ENCODE peak calls at places on chromosomes 13 and 19, in four cellular contexts. One of them, this sample, is unnamed.

GRCh38 chr13:80116107-80116506 is 224.8 kb downstream of the SPRY2 start:
- DNase-seq in CD8-positive, alpha-beta T cell: no peak
- DNase-seq in nephron progenitor cell: no peak
- DNase-seq in Caco-2: no peak
- DNase-seq in this sample: no peak

GRCh38 chr19:38061294-38061693 is 154.3 kb downstream of the SIPA1L3 start:
- DNase-seq in CD8-positive, alpha-beta T cell: no peak
- DNase-seq in nephron progenitor cell: no peak
- DNase-seq in Caco-2: no peak
- DNase-seq in this sample: no peak

GRCh38 chr19:18292810-18293641 is 11.6 kb upstream of the JUND start:
- DNase-seq in Caco-2: peak
- DNase-seq in nephron progenitor cell: peak
- DNase-seq in CD8-positive, alpha-beta T cell: peak
- DNase-seq in this sample: peak

GRCh38 chr13:98141509-98141908 is 1.4 kb upstream of the FARP1 start:
- DNase-seq in nephron progenitor cell: no peak
- DNase-seq in CD8-positive, alpha-beta T cell: no peak
- DNase-seq in Caco-2: no peak
- DNase-seq in this sample: no peak

GRCh38 chr19:18426416-18426767 is 7.2 kb downstream of the SSBP4 start:
- DNase-seq in CD8-positive, alpha-beta T cell: no peak
- DNase-seq in Caco-2: no peak
- DNase-seq in nephron progenitor cell: no peak
- DNase-seq in this sample: no peak

GRCh38 chr13:85700909-85701308 is 98.3 kb downstream of the SLITRK6 start:
- DNase-seq in Caco-2: no peak
- DNase-seq in nephron progenitor cell: no peak
- DNase-seq in CD8-positive, alpha-beta T cell: no peak
- DNase-seq in this sample: no peak

GRCh38 chr19:14113762-14114414 is 3.7 kb downstream of the PRKACA start:
- DNase-seq in CD8-positive, alpha-beta T cell: peak
- DNase-seq in Caco-2: no peak
- DNase-seq in nephron progenitor cell: no peak
- DNase-seq in this sample: peak

GRCh38 chr19:47523473-47523872 is 8.6 kb upstream of the NAPA start:
- DNase-seq in nephron progenitor cell: no peak
- DNase-seq in Caco-2: no peak
- DNase-seq in CD8-positive, alpha-beta T cell: no peak
- DNase-seq in this sample: no peak

GRCh38 chr19:50695251-50696064 is 24.1 kb downstream of the SHANK1 start:
- DNase-seq in Caco-2: no peak
- DNase-seq in nephron progenitor cell: peak
- DNase-seq in CD8-positive, alpha-beta T cell: no peak
- DNase-seq in this sample: peak

DNA sequence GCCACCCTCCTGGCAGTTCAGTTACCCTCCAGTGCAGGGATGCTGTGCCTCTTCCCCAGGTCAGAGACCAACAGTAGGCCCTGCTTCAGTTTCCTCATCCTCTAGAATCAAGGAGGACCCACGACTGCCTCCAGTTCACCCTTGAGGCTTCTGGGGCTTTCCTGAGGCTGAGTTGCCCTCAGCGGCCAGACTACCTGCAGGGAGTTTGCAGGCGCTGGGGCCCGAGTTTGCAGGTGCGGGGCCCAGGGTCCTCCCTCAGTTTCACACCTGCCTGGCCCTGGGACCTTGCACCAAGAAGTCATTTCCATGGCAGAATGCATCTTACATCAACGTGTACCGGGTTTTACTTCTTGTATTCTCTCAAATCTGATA is 38.9 kb upstream of the C19orf12 start:
- DNase-seq in Caco-2: no peak
- DNase-seq in CD8-positive, alpha-beta T cell: no peak
- DNase-seq in nephron progenitor cell: no peak
- DNase-seq in this sample: no peak
- TF ChIP-seq CTCF in Caco-2: no peak
- TF ChIP-seq CTCF in CD8-positive, alpha-beta T cell: no peak
- TF ChIP-seq CTCF in nephron progenitor cell: no peak
- TF ChIP-seq CTCF in this sample: no peak

GRCh38 chr19:33430674-33431277 is 57.3 kb downstream of the CEBPG start:
- DNase-seq in Caco-2: peak
- DNase-seq in CD8-positive, alpha-beta T cell: peak
- DNase-seq in nephron progenitor cell: peak
- DNase-seq in this sample: peak
- TF ChIP-seq CTCF in Caco-2: peak
- TF ChIP-seq CTCF in CD8-positive, alpha-beta T cell: peak
- TF ChIP-seq CTCF in nephron progenitor cell: peak
- TF ChIP-seq CTCF in this sample: peak

GRCh38 chr19:12706332-12706718 is 9.9 kb upstream of the FBXW9 start:
- DNase-seq in CD8-positive, alpha-beta T cell: no peak
- DNase-seq in nephron progenitor cell: no peak
- DNase-seq in Caco-2: no peak
- DNase-seq in this sample: no peak

GRCh38 chr19:12708641-12709040 is 12.2 kb upstream of the FBXW9 start:
- DNase-seq in CD8-positive, alpha-beta T cell: no peak
- DNase-seq in nephron progenitor cell: no peak
- DNase-seq in Caco-2: no peak
- DNase-seq in this sample: no peak

GRCh38 chr19:12703056-12703455 is 6.6 kb upstream of the FBXW9 start:
- DNase-seq in nephron progenitor cell: peak
- DNase-seq in Caco-2: peak
- DNase-seq in CD8-positive, alpha-beta T cell: no peak
- DNase-seq in this sample: peak

GRCh38 chr19:12705169-12705568 is 8.7 kb upstream of the FBXW9 start:
- DNase-seq in nephron progenitor cell: no peak
- DNase-seq in Caco-2: no peak
- DNase-seq in CD8-positive, alpha-beta T cell: no peak
- DNase-seq in this sample: no peak

GRCh38 chr19:12705654-12706331 is 9.4 kb upstream of the FBXW9 start:
- DNase-seq in nephron progenitor cell: no peak
- DNase-seq in CD8-positive, alpha-beta T cell: no peak
- DNase-seq in Caco-2: no peak
- DNase-seq in this sample: no peak
- TF ChIP-seq CTCF in nephron progenitor cell: no peak
- TF ChIP-seq CTCF in CD8-positive, alpha-beta T cell: no peak
- TF ChIP-seq CTCF in Caco-2: no peak
- TF ChIP-seq CTCF in this sample: no peak

GRCh38 chr13:24162604-24163003 is 2.1 kb downstream of the SPATA13 start:
- DNase-seq in CD8-positive, alpha-beta T cell: no peak
- DNase-seq in Caco-2: no peak
- DNase-seq in nephron progenitor cell: peak
- DNase-seq in this sample: no peak

GRCh38 chr13:24159921-24160324 is 597 bp upstream of the SPATA13 start:
- DNase-seq in nephron progenitor cell: peak
- DNase-seq in CD8-positive, alpha-beta T cell: no peak
- DNase-seq in Caco-2: no peak
- DNase-seq in this sample: peak

GRCh38 chr13:24159362-24159761 is 1.2 kb upstream of the SPATA13 start:
- DNase-seq in Caco-2: no peak
- DNase-seq in nephron progenitor cell: no peak
- DNase-seq in CD8-positive, alpha-beta T cell: no peak
- DNase-seq in this sample: no peak

GRCh38 chr13:24161980-24162517 is 1.5 kb downstream of the SPATA13 start:
- DNase-seq in Caco-2: no peak
- DNase-seq in CD8-positive, alpha-beta T cell: no peak
- DNase-seq in nephron progenitor cell: no peak
- DNase-seq in this sample: no peak

DNA sequence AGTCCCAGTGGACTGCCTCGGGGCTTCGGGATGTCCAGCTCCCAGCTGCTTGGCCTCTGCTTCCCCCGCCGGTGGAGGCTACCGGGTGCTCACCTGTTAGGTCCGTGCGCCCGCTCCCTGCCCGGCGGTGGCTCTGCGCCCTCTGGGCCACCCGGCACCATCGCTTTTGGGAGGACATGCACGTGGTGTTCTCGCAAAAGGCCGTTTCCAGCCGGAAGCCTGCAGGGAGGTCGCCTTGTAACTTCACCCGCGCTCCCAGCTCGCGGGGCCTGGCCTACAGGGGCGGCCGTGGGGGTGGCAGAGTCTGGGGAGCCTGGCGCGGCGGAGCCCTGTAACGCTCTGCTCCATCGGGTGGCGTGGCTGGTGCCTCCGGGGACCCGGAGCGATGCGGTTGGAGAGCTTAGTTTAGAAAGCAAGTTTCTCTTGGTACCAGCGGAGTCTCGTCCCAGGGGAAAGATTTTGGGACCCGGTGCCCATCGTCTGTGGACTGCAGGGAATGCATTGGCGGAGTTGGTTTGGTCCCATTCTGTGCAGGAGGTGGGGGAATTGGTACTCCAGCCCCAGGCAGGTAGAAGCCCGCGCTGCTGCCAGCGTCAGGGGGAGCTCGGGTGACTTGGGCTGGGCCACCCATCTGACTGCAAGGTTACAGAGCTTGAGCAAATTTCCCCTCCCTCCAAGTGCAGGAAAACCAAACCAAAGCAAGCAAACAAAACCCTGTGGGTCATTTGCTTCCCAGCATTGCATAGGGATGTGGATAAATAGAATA is 673 bp downstream of the SPATA13 start:
- DNase-seq in Caco-2: peak
- DNase-seq in CD8-positive, alpha-beta T cell: peak
- DNase-seq in nephron progenitor cell: peak
- DNase-seq in this sample: no peak
- TF ChIP-seq CTCF in Caco-2: peak
- TF ChIP-seq CTCF in CD8-positive, alpha-beta T cell: no peak
- TF ChIP-seq CTCF in nephron progenitor cell: no peak
- TF ChIP-seq CTCF in this sample: no peak

DNA sequence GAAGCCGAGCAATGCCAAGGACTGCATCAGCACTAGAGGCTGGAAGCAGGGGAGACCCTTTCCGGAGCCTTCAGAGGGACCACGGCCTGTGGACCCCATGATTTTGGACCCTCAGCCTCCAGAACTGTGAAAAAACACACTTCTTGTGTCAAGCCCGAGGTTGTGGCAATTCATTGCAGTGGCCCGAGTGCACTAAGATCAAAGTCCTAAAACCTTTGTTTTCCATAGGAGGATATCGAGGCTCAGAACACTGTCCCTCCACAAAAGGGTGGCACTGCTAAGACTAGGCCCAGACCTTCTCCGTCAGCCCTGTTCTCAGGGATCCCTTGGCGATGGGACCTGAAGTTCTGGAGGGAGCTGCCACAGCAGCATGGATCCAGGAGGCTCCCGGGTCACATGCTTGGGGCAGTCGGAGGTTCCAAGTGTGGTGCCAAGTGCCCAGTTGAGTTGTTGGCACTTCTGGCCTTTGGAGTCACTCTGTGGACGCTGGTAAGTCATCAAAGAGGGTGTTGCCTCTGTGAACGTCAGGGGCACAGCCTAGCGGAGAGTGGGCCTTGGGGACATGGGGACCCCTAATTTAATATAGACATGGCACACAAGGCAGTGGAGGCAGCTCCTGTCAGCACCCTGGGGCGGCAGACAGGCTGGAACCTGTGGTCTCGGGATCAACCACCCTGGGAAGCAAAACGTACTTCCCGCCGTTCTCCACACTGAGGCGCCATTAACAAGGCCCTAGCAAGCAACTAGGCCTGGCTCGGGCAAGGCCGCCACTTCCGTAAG is 199.2 kb downstream of the COL4A1 start:
- DNase-seq in CD8-positive, alpha-beta T cell: no peak
- DNase-seq in nephron progenitor cell: no peak
- DNase-seq in Caco-2: no peak
- DNase-seq in this sample: no peak
- TF ChIP-seq CTCF in CD8-positive, alpha-beta T cell: no peak
- TF ChIP-seq CTCF in nephron progenitor cell: no peak
- TF ChIP-seq CTCF in Caco-2: no peak
- TF ChIP-seq CTCF in this sample: no peak

This sample was measured in neural crest cell.